ENCODE peak calls at places on chromosomes 6 and 20, in ten cellular contexts. One of them, this sample, is unnamed. For H3K4me1, the result is how much of the 10 kb centered on the place peaks cover.

GRCh38 chr20:63102720-63103375 is 96.1 kb upstream of the BHLHE23 start:
- DNase-seq in DND-41: peak
- DNase-seq in ovary: no peak
- DNase-seq in lower lobe of right lung: peak
- DNase-seq in upper lobe of right lung: peak
- DNase-seq in heart right ventricle: peak
- DNase-seq in fibroblast of lung: peak
- DNase-seq in MM.1S: no peak
- DNase-seq in CD8-positive, alpha-beta T cell: peak
- DNase-seq in testis: peak
- DNase-seq in this sample: peak

GRCh38 chr6:53811746-53812145 is 16.9 kb downstream of the LRRC1 start:
- DNase-seq in fibroblast of lung: no peak
- DNase-seq in lower lobe of right lung: no peak
- DNase-seq in upper lobe of right lung: no peak
- DNase-seq in DND-41: no peak
- DNase-seq in CD8-positive, alpha-beta T cell: no peak
- DNase-seq in MM.1S: peak
- DNase-seq in testis: no peak
- DNase-seq in ovary: no peak
- DNase-seq in heart right ventricle: no peak
- DNase-seq in this sample: no peak

GRCh38 chr6:324116-324728 is 31.9 kb downstream of the DUSP22 start:
- DNase-seq in upper lobe of right lung: peak
- DNase-seq in MM.1S: no peak
- DNase-seq in DND-41: no peak
- DNase-seq in heart right ventricle: no peak
- DNase-seq in CD8-positive, alpha-beta T cell: no peak
- DNase-seq in testis: no peak
- DNase-seq in fibroblast of lung: no peak
- DNase-seq in lower lobe of right lung: peak
- DNase-seq in ovary: no peak
- DNase-seq in this sample: no peak

GRCh38 chr6:88031550-88031949 is 16.1 kb upstream of the SPACA1 start:
- DNase-seq in upper lobe of right lung: no peak
- DNase-seq in CD8-positive, alpha-beta T cell: no peak
- DNase-seq in fibroblast of lung: no peak
- DNase-seq in lower lobe of right lung: no peak
- DNase-seq in DND-41: no peak
- DNase-seq in testis: no peak
- DNase-seq in ovary: no peak
- DNase-seq in MM.1S: no peak
- DNase-seq in heart right ventricle: no peak
- DNase-seq in this sample: no peak

GRCh38 chr6:70709826-70710225 is 42.1 kb downstream of the SMAP1 start:
- DNase-seq in lower lobe of right lung: no peak
- DNase-seq in upper lobe of right lung: no peak
- DNase-seq in MM.1S: no peak
- DNase-seq in fibroblast of lung: peak
- DNase-seq in CD8-positive, alpha-beta T cell: no peak
- DNase-seq in DND-41: no peak
- DNase-seq in testis: no peak
- DNase-seq in heart right ventricle: no peak
- DNase-seq in ovary: no peak
- DNase-seq in this sample: no peak

GRCh38 chr6:81787313-81788068 is 35.0 kb upstream of the TENT5A start:
- DNase-seq in lower lobe of right lung: no peak
- DNase-seq in heart right ventricle: no peak
- DNase-seq in upper lobe of right lung: no peak
- DNase-seq in MM.1S: no peak
- DNase-seq in ovary: no peak
- DNase-seq in DND-41: no peak
- DNase-seq in fibroblast of lung: peak
- DNase-seq in CD8-positive, alpha-beta T cell: no peak
- DNase-seq in testis: no peak
- DNase-seq in this sample: no peak

GRCh38 chr6:53916804-53917463 is 122.1 kb downstream of the LRRC1 start:
- DNase-seq in upper lobe of right lung: no peak
- DNase-seq in lower lobe of right lung: no peak
- DNase-seq in fibroblast of lung: no peak
- DNase-seq in ovary: no peak
- DNase-seq in heart right ventricle: no peak
- DNase-seq in testis: no peak
- DNase-seq in DND-41: no peak
- DNase-seq in CD8-positive, alpha-beta T cell: no peak
- DNase-seq in MM.1S: peak
- DNase-seq in this sample: no peak

GRCh38 chr20:9978395-9979004 is 56.3 kb upstream of the ANKEF1 start:
- DNase-seq in fibroblast of lung: peak
- DNase-seq in heart right ventricle: no peak
- DNase-seq in DND-41: peak
- DNase-seq in upper lobe of right lung: no peak
- DNase-seq in testis: peak
- DNase-seq in lower lobe of right lung: no peak
- DNase-seq in MM.1S: peak
- DNase-seq in CD8-positive, alpha-beta T cell: no peak
- DNase-seq in ovary: peak
- DNase-seq in this sample: no peak

GRCh38 chr6:29561091-29561490 is 1.6 kb upstream of the UBD start:
- DNase-seq in DND-41: no peak
- DNase-seq in upper lobe of right lung: no peak
- DNase-seq in lower lobe of right lung: no peak
- DNase-seq in testis: no peak
- DNase-seq in ovary: no peak
- DNase-seq in fibroblast of lung: no peak
- DNase-seq in heart right ventricle: no peak
- DNase-seq in MM.1S: no peak
- DNase-seq in CD8-positive, alpha-beta T cell: no peak
- DNase-seq in this sample: no peak

GRCh38 chr6:723540-723939 is 30.6 kb upstream of the EXOC2 start:
- DNase-seq in CD8-positive, alpha-beta T cell: no peak
- DNase-seq in fibroblast of lung: no peak
- DNase-seq in upper lobe of right lung: no peak
- DNase-seq in lower lobe of right lung: no peak
- DNase-seq in heart right ventricle: no peak
- DNase-seq in ovary: no peak
- DNase-seq in DND-41: no peak
- DNase-seq in MM.1S: no peak
- DNase-seq in testis: no peak
- DNase-seq in this sample: no peak

GRCh38 chr6:165110871-165111270 is 198.5 kb downstream of the C6orf118 start:
- DNase-seq in testis: no peak
- DNase-seq in CD8-positive, alpha-beta T cell: no peak
- DNase-seq in MM.1S: no peak
- DNase-seq in heart right ventricle: no peak
- DNase-seq in ovary: no peak
- DNase-seq in lower lobe of right lung: no peak
- DNase-seq in DND-41: no peak
- DNase-seq in upper lobe of right lung: no peak
- DNase-seq in fibroblast of lung: peak
- DNase-seq in this sample: no peak

GRCh38 chr6:107806675-107807074 is 17.4 kb downstream of the SCML4 start:
- DNase-seq in fibroblast of lung: no peak
- DNase-seq in testis: no peak
- DNase-seq in heart right ventricle: no peak
- DNase-seq in MM.1S: no peak
- DNase-seq in lower lobe of right lung: no peak
- DNase-seq in ovary: no peak
- DNase-seq in DND-41: no peak
- DNase-seq in CD8-positive, alpha-beta T cell: no peak
- DNase-seq in upper lobe of right lung: no peak
- DNase-seq in this sample: no peak

GRCh38 chr6:50271266-50271665 is 221.5 kb upstream of the DEFB112 start:
- DNase-seq in testis: no peak
- DNase-seq in MM.1S: no peak
- DNase-seq in ovary: no peak
- DNase-seq in fibroblast of lung: peak
- DNase-seq in heart right ventricle: no peak
- DNase-seq in lower lobe of right lung: no peak
- DNase-seq in DND-41: no peak
- DNase-seq in upper lobe of right lung: no peak
- DNase-seq in CD8-positive, alpha-beta T cell: no peak
- DNase-seq in this sample: no peak

GRCh38 chr20:57777911-57778310 is 68.1 kb upstream of the PMEPA1 start:
- DNase-seq in heart right ventricle: no peak
- DNase-seq in MM.1S: peak
- DNase-seq in upper lobe of right lung: no peak
- DNase-seq in fibroblast of lung: no peak
- DNase-seq in lower lobe of right lung: no peak
- DNase-seq in CD8-positive, alpha-beta T cell: no peak
- DNase-seq in ovary: no peak
- DNase-seq in testis: no peak
- DNase-seq in DND-41: no peak
- DNase-seq in this sample: no peak

GRCh38 chr6:11450061-11450460 is 87.5 kb upstream of the TMEM170B start:
- DNase-seq in upper lobe of right lung: no peak
- DNase-seq in CD8-positive, alpha-beta T cell: no peak
- DNase-seq in heart right ventricle: no peak
- DNase-seq in testis: no peak
- DNase-seq in MM.1S: no peak
- DNase-seq in fibroblast of lung: no peak
- DNase-seq in DND-41: no peak
- DNase-seq in ovary: no peak
- DNase-seq in lower lobe of right lung: no peak
- DNase-seq in this sample: no peak

GRCh38 chr6:124977067-124977908 is 15.1 kb downstream of the RNF217 start:
- DNase-seq in CD8-positive, alpha-beta T cell: no peak
- DNase-seq in heart right ventricle: no peak
- DNase-seq in upper lobe of right lung: no peak
- DNase-seq in DND-41: no peak
- DNase-seq in lower lobe of right lung: no peak
- DNase-seq in testis: no peak
- DNase-seq in fibroblast of lung: peak
- DNase-seq in ovary: no peak
- DNase-seq in MM.1S: no peak
- DNase-seq in this sample: no peak

GRCh38 chr6:48765352-48765961 is 654.5 kb upstream of the PTCHD4 start:
- DNase-seq in fibroblast of lung: peak
- DNase-seq in ovary: no peak
- DNase-seq in MM.1S: peak
- DNase-seq in testis: peak
- DNase-seq in CD8-positive, alpha-beta T cell: no peak
- DNase-seq in upper lobe of right lung: no peak
- DNase-seq in DND-41: no peak
- DNase-seq in heart right ventricle: no peak
- DNase-seq in lower lobe of right lung: no peak
- DNase-seq in this sample: no peak

GRCh38 chr20:11937230-11937629 is 19.5 kb downstream of the BTBD3 start:
- DNase-seq in DND-41: no peak
- DNase-seq in lower lobe of right lung: no peak
- DNase-seq in CD8-positive, alpha-beta T cell: no peak
- DNase-seq in MM.1S: no peak
- DNase-seq in testis: no peak
- DNase-seq in heart right ventricle: no peak
- DNase-seq in upper lobe of right lung: no peak
- DNase-seq in fibroblast of lung: no peak
- DNase-seq in ovary: no peak
- DNase-seq in this sample: no peak

GRCh38 chr6:76852776-76853175 is 610.5 kb downstream of the HTR1B start:
- DNase-seq in heart right ventricle: no peak
- DNase-seq in upper lobe of right lung: no peak
- DNase-seq in DND-41: no peak
- DNase-seq in testis: no peak
- DNase-seq in fibroblast of lung: peak
- DNase-seq in CD8-positive, alpha-beta T cell: no peak
- DNase-seq in lower lobe of right lung: no peak
- DNase-seq in ovary: no peak
- DNase-seq in MM.1S: peak
- DNase-seq in this sample: no peak

GRCh38 chr20:50151034-50151743 is 2.3 kb downstream of the PEDS1 start:
- DNase-seq in upper lobe of right lung: no peak
- DNase-seq in heart right ventricle: no peak
- DNase-seq in DND-41: no peak
- DNase-seq in fibroblast of lung: no peak
- DNase-seq in testis: no peak
- DNase-seq in CD8-positive, alpha-beta T cell: no peak
- DNase-seq in ovary: no peak
- DNase-seq in MM.1S: no peak
- DNase-seq in lower lobe of right lung: no peak
- DNase-seq in this sample: no peak
- H3K27ac ChIP-seq in upper lobe of right lung: peak
- H3K27ac ChIP-seq in heart right ventricle: no peak
- H3K27ac ChIP-seq in DND-41: peak
- H3K27ac ChIP-seq in fibroblast of lung: no peak
- H3K27ac ChIP-seq in testis: no peak
- H3K27ac ChIP-seq in CD8-positive, alpha-beta T cell: no peak
- H3K27ac ChIP-seq in ovary: no peak
- H3K27ac ChIP-seq in MM.1S: no peak
- H3K27ac ChIP-seq in lower lobe of right lung: peak
- H3K27ac ChIP-seq in this sample: peak

DNA sequence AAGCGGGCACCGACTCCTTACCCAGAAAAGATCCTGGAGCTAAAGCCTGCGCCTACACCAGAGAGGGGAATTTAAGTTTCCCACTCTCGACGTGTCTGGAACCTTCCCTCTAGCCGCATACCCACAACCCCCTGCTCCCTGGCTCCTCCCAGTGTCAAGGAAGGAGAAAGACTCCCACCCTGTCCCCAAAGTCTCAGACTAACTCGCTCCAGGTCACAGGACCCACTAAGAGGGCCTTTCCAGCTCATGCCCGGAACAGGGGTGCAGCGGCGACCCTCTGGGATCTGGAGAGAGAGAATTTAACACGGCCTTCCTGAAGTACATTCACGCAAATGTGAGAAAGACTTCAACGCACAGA is 3.9 kb downstream of the LINC00237 start:
- DNase-seq in fibroblast of lung: no peak
- DNase-seq in upper lobe of right lung: no peak
- DNase-seq in testis: peak
- DNase-seq in DND-41: no peak
- DNase-seq in ovary: no peak
- DNase-seq in lower lobe of right lung: peak
- DNase-seq in CD8-positive, alpha-beta T cell: no peak
- DNase-seq in heart right ventricle: no peak
- DNase-seq in MM.1S: no peak
- DNase-seq in this sample: no peak
- H3K4me3 ChIP-seq in fibroblast of lung: no peak
- H3K4me3 ChIP-seq in upper lobe of right lung: peak
- H3K4me3 ChIP-seq in testis: peak
- H3K4me3 ChIP-seq in DND-41: no peak
- H3K4me3 ChIP-seq in ovary: no peak
- H3K4me3 ChIP-seq in lower lobe of right lung: peak
- H3K4me3 ChIP-seq in CD8-positive, alpha-beta T cell: peak
- H3K4me3 ChIP-seq in heart right ventricle: peak
- H3K4me3 ChIP-seq in MM.1S: no peak
- H3K4me3 ChIP-seq in this sample: peak

GRCh38 chr6:127289934-127290333 is 23.3 kb downstream of the RNF146 start:
- DNase-seq in testis: no peak
- DNase-seq in CD8-positive, alpha-beta T cell: no peak
- DNase-seq in ovary: no peak
- DNase-seq in upper lobe of right lung: no peak
- DNase-seq in fibroblast of lung: no peak
- DNase-seq in DND-41: no peak
- DNase-seq in lower lobe of right lung: no peak
- DNase-seq in MM.1S: no peak
- DNase-seq in heart right ventricle: no peak
- DNase-seq in this sample: no peak
- H3K4me1 ChIP-seq in testis: under half
- H3K4me1 ChIP-seq in CD8-positive, alpha-beta T cell: under half
- H3K4me1 ChIP-seq in ovary: under half
- H3K4me1 ChIP-seq in upper lobe of right lung: under half
- H3K4me1 ChIP-seq in fibroblast of lung: under half
- H3K4me1 ChIP-seq in DND-41: under half
- H3K4me1 ChIP-seq in lower lobe of right lung: under half
- H3K4me1 ChIP-seq in MM.1S: under half
- H3K4me1 ChIP-seq in heart right ventricle: under half
- H3K4me1 ChIP-seq in this sample: under half

GRCh38 chr6:36769676-36770499 is 69.4 kb downstream of the CPNE5 start:
- DNase-seq in DND-41: peak
- DNase-seq in heart right ventricle: no peak
- DNase-seq in CD8-positive, alpha-beta T cell: no peak
- DNase-seq in fibroblast of lung: peak
- DNase-seq in upper lobe of right lung: no peak
- DNase-seq in testis: no peak
- DNase-seq in ovary: no peak
- DNase-seq in MM.1S: no peak
- DNase-seq in lower lobe of right lung: peak
- DNase-seq in this sample: no peak
- H3K27ac ChIP-seq in DND-41: peak
- H3K27ac ChIP-seq in heart right ventricle: no peak
- H3K27ac ChIP-seq in CD8-positive, alpha-beta T cell: no peak
- H3K27ac ChIP-seq in fibroblast of lung: no peak
- H3K27ac ChIP-seq in upper lobe of right lung: peak
- H3K27ac ChIP-seq in testis: no peak
- H3K27ac ChIP-seq in ovary: no peak
- H3K27ac ChIP-seq in MM.1S: no peak
- H3K27ac ChIP-seq in lower lobe of right lung: peak
- H3K27ac ChIP-seq in this sample: no peak

This sample was measured in CD8-positive, alpha-beta memory T cell.